ENCODE peak calls at places on chromosomes 13 and 19, in five cellular contexts. W is stimulated activated CD8-positive, alpha-beta memory T cell treated with anti-CD3 and anti-CD28 coated beads, Interleukin-2, amount 100 ng/mL, for 48 hours; N is PC-9; D is ascending aorta; V is astrocyte of the cerebellum. F is an unnamed sample.

GRCh38 chr13:33743438-33744368 is 74.2 kb upstream of the RFC3 start:
- DNase-seq in W (peak), N (peak), D (no peak), V (no peak), F (no peak)

GRCh38 chr13:44311011-44311481 is 62.6 kb upstream of the SERP2 start:
- DNase-seq in V (no peak), N (peak), W (no peak), D (peak), F (peak)

GRCh38 chr13:45362939-45363338 is 22.0 kb upstream of the TPT1 start:
- DNase-seq in W (no peak), N (no peak), V (no peak), D (no peak), F (no peak)

GRCh38 chr19:435707-436412 is 25.0 kb downstream of the SHC2 start:
- DNase-seq in D (no peak), V (no peak), N (no peak), W (no peak), F (no peak)

GRCh38 chr19:1247747-1248453 is 483 bp upstream of the MIDN start:
- DNase-seq in V (no peak), D (peak), W (peak), N (peak), F (peak)

GRCh38 chr13:104759069-104759468 is 1692.9 kb upstream of the SLC10A2 start:
- DNase-seq in N (no peak), V (no peak), D (no peak), W (no peak), F (no peak)

GRCh38 chr19:49468746-49469447 is 5.1 kb upstream of the FLT3LG start:
- DNase-seq in D (peak), W (peak), V (no peak), N (peak), F (peak)

GRCh38 chr19:17469371-17470203 is 737 bp upstream of the SLC27A1 start:
- DNase-seq in W (peak), V (peak), D (peak), N (peak), F (peak)

GRCh38 chr13:74891610-74892009 is 590.4 kb downstream of the TBC1D4 start:
- DNase-seq in N (no peak), D (no peak), V (no peak), W (no peak), F (peak)

GRCh38 chr19:10118960-10119359 is 739 bp downstream of the EIF3G start:
- DNase-seq in V (no peak), N (peak), D (no peak), W (no peak), F (no peak)

GRCh38 chr13:99589575-99589974 is 88.3 kb downstream of the TM9SF2 start:
- DNase-seq in N (no peak), V (no peak), D (peak), W (no peak), F (no peak)

GRCh38 chr19:47573076-47574026 is at the start of gene ZNF541:
- DNase-seq in N (no peak), V (no peak), W (peak), D (peak), F (no peak)

GRCh38 chr13:77492982-77493381 is 42.5 kb upstream of the SCEL start:
- DNase-seq in N (peak), D (no peak), V (no peak), W (no peak), F (peak)

GRCh38 chr19:54893406-54893805 is 12.5 kb upstream of the NCR1 start:
- DNase-seq in V (no peak), W (no peak), N (no peak), D (no peak), F (no peak)

GRCh38 chr13:83672611-83673010 is 209.7 kb downstream of the SLITRK1 start:
- DNase-seq in W (no peak), V (no peak), D (no peak), N (no peak), F (no peak)

GRCh38 chr13:83220241-83220640 is 662.0 kb downstream of the SLITRK1 start:
- DNase-seq in D (no peak), W (no peak), V (no peak), N (no peak), F (peak)